ENCODE peak calls at places on chromosomes 3 and 15, in four cellular contexts. Z is BE2C, V is GM23248, K is IMR-90. L is an unnamed sample.

GRCh38 chr3:55190296-55190695 is 262.4 kb upstream of the LRTM1 start:
- DNase-seq in Z (no peak), V (peak; percentile 89), K (peak; percentile 78), L (no peak)

GRCh38 chr3:137081711-137082110 is 123.9 kb downstream of the IL20RB start:
- DNase-seq in Z (no peak), V (no peak), K (no peak), L (no peak)

GRCh38 chr15:85831415-85832113 is 36.8 kb upstream of the KLHL25 start:
- DNase-seq in Z (peak; percentile 78), V (peak; percentile 77), K (peak; percentile 48), L (peak; percentile 80)

GRCh38 chr3:186025161-186025560 is 83.7 kb downstream of the ETV5 start:
- DNase-seq in Z (no peak), V (peak; percentile 89), K (peak; percentile 84), L (no peak)

GRCh38 chr3:141279074-141279945 is 47.7 kb downstream of the PXYLP1 start:
- DNase-seq in Z (no peak), V (peak; percentile 40), K (peak; percentile 50), L (no peak)

GRCh38 chr15:39127925-39128617 is 452.8 kb upstream of the THBS1 start:
- DNase-seq in Z (peak; percentile 16), V (peak; percentile 97), K (peak; percentile 97), L (no peak)

GRCh38 chr15:88652456-88653199 is 13.8 kb downstream of the ISG20 start:
- DNase-seq in Z (no peak), V (no peak), K (no peak), L (no peak)

GRCh38 chr15:46080018-46080417 is 445.2 kb downstream of the SQOR start:
- DNase-seq in Z (peak; percentile 90), V (no peak), K (no peak), L (no peak)

GRCh38 chr3:57696861-57697321 is 4.0 kb upstream of the DENND6A start:
- DNase-seq in Z (no peak), V (peak; percentile 62), K (peak; percentile 45), L (no peak)

GRCh38 chr3:104564045-104564643 is 802.6 kb upstream of the ALCAM start:
- DNase-seq in Z (peak; percentile 68), V (peak; percentile 58), K (peak; percentile 52), L (no peak)

GRCh38 chr3:17135696-17136095 is 250.9 kb downstream of the PLCL2 start:
- DNase-seq in Z (no peak), V (no peak), K (no peak), L (no peak)

GRCh38 chr3:139295040-139295439 is 48.8 kb upstream of the MRPS22 start:
- DNase-seq in Z (no peak), V (peak; percentile 53), K (no peak), L (no peak)

GRCh38 chr3:193553606-193554005 is 1.1 kb downstream of the ATP13A4 start:
- DNase-seq in Z (no peak), V (no peak), K (no peak), L (no peak)

GRCh38 chr15:55183679-55184078 is 13.1 kb downstream of the RSL24D1 start:
- DNase-seq in Z (no peak), V (peak; percentile 6), K (peak; percentile 17), L (no peak)

GRCh38 chr3:28134792-28135375 is 106.5 kb upstream of the CMC1 start:
- DNase-seq in Z (no peak), V (no peak), K (no peak), L (no peak)

GRCh38 chr3:27939940-27940339 is 217.8 kb upstream of the EOMES start:
- DNase-seq in Z (no peak), V (peak; percentile 80), K (peak; percentile 21), L (no peak)

GRCh38 chr3:141093971-141094401 is 42.8 kb downstream of the SPSB4 start:
- DNase-seq in Z (peak; percentile 87), V (no peak), K (no peak), L (no peak)

GRCh38 chr3:63193647-63194046 is 84.5 kb upstream of the SYNPR start:
- DNase-seq in Z (no peak), V (peak; percentile 78), K (no peak), L (no peak)

GRCh38 chr3:42755681-42756578 is 17.1 kb downstream of the CCDC13 start:
- DNase-seq in Z (peak; percentile 23), V (peak; percentile 65), K (peak; percentile 35), L (no peak)

GRCh38 chr3:42762046-42762724 is 10.9 kb downstream of the CCDC13 start:
- DNase-seq in Z (no peak), V (peak; percentile 29), K (no peak), L (no peak)

GRCh38 chr3:42753757-42754156 is 19.3 kb downstream of the CCDC13 start:
- DNase-seq in Z (no peak), V (no peak), K (no peak), L (no peak)

GRCh38 chr3:42756681-42757213 is 16.3 kb downstream of the CCDC13 start:
- DNase-seq in Z (no peak), V (no peak), K (no peak), L (no peak)

DNA sequence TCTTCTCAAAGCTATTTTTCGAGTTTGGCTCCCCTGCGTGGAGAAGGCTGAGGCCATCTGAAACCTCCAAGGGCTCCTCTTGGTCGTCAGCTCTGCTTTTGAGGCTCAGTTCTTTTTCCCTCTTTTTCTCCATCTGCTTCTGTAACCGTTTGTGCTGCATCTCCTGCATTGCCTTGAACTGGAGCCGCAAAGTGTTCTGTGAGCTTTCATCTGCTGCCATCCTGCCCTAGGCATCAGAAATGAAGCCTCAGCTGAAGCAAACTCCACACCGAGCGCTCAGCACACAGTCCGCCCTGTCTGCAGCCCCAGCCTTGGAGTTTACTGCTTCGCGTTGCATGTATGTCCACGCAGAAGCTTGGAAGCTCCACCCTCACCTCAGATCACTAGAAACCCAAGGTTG is 14.9 kb downstream of the CCDC13 start:
- DNase-seq in Z (no peak), V (no peak), K (no peak), L (no peak)
- H3K4me1 ChIP-seq in Z (no peaks in the 10 kb centered on the region), V (peaks cover 22% of the 10 kb centered on the region), K (no peaks in the 10 kb centered on the region), L (peaks cover 12% of the 10 kb centered on the region)

GRCh38 chr3:30616347-30617027 is 10.1 kb downstream of the TGFBR2 start:
- DNase-seq in Z (no peak), V (no peak), K (no peak), L (no peak)

GRCh38 chr3:30614373-30614772 is 8.0 kb downstream of the TGFBR2 start:
- DNase-seq in Z (no peak), V (no peak), K (no peak), L (no peak)

GRCh38 chr3:30613135-30613825 is 6.9 kb downstream of the TGFBR2 start:
- DNase-seq in Z (no peak), V (no peak), K (no peak), L (no peak)

GRCh38 chr3:30615615-30616346 is 9.4 kb downstream of the TGFBR2 start:
- DNase-seq in Z (no peak), V (peak; percentile 30), K (no peak), L (no peak)

GRCh38 chr3:30614943-30615342 is 8.5 kb downstream of the TGFBR2 start:
- DNase-seq in Z (no peak), V (no peak), K (no peak), L (no peak)
- H3K4me1 ChIP-seq in Z (no peaks in the 10 kb centered on the region), V (peaks cover 74% of the 10 kb centered on the region), K (peaks cover 21% of the 10 kb centered on the region), L (peaks cover 10% of the 10 kb centered on the region)

GRCh38 chr3:29643034-29643425 is 362.2 kb downstream of the RBMS3 start:
- DNase-seq in Z (peak; percentile 70), V (no peak), K (no peak), L (no peak)
- H3K4me1 ChIP-seq in Z (peaks cover 30% of the 10 kb centered on the region), V (peaks cover 41% of the 10 kb centered on the region), K (peaks cover 4% of the 10 kb centered on the region), L (no peaks in the 10 kb centered on the region)

DNA sequence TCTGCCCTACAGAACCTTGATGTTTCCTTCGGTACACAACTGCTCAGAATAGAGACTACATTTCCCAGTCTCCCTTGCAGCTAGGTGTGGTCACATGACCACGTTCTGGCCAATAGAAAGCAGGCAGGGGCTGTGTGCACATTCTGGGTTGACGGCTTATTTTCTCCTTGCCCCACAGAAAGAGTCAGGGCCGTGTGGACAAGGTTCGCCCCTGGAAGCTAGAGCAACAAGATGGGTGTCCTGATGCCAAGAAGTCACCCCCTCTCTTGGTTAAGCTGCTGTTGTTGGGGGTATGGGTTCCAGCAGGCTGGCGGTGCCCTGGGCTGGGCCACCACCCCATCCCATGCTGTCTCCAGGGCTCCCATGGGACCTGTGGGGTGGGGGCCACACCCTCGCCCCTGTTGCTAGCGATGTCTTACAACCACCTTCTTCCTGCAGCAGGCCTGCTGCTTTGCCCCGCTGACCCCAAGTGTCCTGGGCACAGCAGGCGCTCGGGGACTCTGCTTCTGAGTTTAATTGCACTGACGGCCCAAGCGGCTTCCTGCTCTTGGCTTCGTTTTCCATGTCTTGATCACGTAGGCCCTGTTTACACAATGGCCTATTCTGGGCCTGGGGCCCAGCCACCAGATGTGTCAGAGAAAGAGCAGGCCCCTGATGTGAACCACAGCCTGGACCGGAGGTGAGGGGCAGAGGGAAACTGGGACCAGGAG is 24.9 kb downstream of the ABTB1 start:
- DNase-seq in Z (peak; percentile 82), V (peak; percentile 87), K (peak; percentile 90), L (peak; percentile 91)
- H3K4me1 ChIP-seq in Z (peaks cover 16% of the 10 kb centered on the region), V (peaks cover 25% of the 10 kb centered on the region), K (peaks cover 30% of the 10 kb centered on the region), L (peaks cover 37% of the 10 kb centered on the region)

DNA sequence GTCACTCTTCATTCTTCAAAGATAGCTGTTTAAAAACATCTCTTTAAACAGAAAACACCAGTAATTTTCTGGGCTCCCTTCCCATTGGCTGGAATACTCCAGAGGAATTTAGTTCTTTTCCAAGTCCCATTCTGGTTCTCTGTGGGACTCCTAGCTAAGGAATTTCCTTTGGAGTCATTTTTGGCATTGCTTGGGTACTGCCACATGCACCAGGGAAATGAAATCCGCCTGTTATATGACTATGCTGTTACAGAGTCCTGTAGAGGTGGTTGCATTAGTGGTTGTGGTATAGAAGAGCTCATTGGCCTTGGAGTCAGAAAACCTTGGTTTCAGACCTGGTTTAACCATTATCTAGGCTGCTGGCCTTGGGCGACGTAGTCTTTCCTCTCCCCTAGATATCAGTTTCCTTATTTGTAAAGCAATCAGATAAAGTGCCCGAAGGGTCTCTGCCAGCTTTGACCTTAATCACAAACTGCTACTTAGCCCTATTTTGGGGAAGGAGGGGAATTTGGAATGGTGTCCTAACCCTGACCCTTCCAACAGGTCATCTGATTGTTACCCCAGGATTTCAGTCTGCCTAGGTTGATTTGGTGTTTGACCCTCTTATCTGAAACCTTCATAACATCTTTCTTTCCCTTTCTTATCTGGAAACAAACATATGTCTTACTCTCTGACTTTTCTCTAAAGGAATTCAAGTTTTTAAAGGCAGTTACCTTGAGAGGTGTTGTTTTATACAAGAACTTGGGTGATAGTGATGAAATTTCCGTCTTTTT is 13.5 kb downstream of the RTP1 start:
- DNase-seq in Z (no peak), V (peak; percentile 91), K (peak; percentile 41), L (no peak)
- H3K4me1 ChIP-seq in Z (no peaks in the 10 kb centered on the region), V (peaks cover 54% of the 10 kb centered on the region), K (peaks cover 8% of the 10 kb centered on the region), L (peaks cover 5% of the 10 kb centered on the region)

GRCh38 chr15:41949400-41950126 is 22.8 kb downstream of the EHD4 start:
- DNase-seq in Z (no peak), V (peak; percentile 52), K (no peak), L (no peak)
- H3K4me1 ChIP-seq in Z (no peaks in the 10 kb centered on the region), V (peaks cover 27% of the 10 kb centered on the region), K (peaks cover 29% of the 10 kb centered on the region), L (peaks cover 28% of the 10 kb centered on the region)

L was measured in kidney.